ENCODE peak calls at places on chromosome 21, in seven cellular contexts. X is stimulated activated naive CD4-positive, alpha-beta T cell; L is amniotic epithelial cell; M is PC-9; K is T1000; H is activated T-cell treated with anti-CD3 and anti-CD28 coated beads, Interleukin-2, amount 50 U/mL, for 1 hour; C is lower leg skin. Z is an unnamed sample.

GRCh38 chr21:31665397-31665796 is 5.9 kb downstream of the SOD1 start:
- DNase-seq in K (no peak), H (no peak), L (peak), X (no peak), C (no peak), M (no peak), Z (no peak)

GRCh38 chr21:42021751-42022430 is 11.7 kb upstream of the ZBTB21 start:
- DNase-seq in C (no peak), K (no peak), X (no peak), M (no peak), L (no peak), H (no peak), Z (no peak)

GRCh38 chr21:45600248-45600647 is 43.3 kb upstream of the PCBP3 start:
- DNase-seq in H (peak), C (no peak), X (no peak), M (no peak), K (no peak), L (no peak), Z (no peak)

GRCh38 chr21:39525129-39525528 is 73.4 kb downstream of the SH3BGR start:
- DNase-seq in C (no peak), X (no peak), L (no peak), K (no peak), M (no peak), H (no peak), Z (no peak)

GRCh38 chr21:44740721-44741120 is 29.3 kb upstream of the TSPEAR start:
- DNase-seq in M (no peak), X (no peak), H (no peak), C (peak), L (no peak), K (no peak), Z (no peak)

GRCh38 chr21:33362044-33362555 is 37.3 kb downstream of the IFNAR1 start:
- DNase-seq in C (peak), H (peak), X (peak), M (no peak), L (no peak), K (no peak), Z (peak)

GRCh38 chr21:25878334-25878733 is 143.6 kb downstream of the GABPA start:
- DNase-seq in X (no peak), H (no peak), C (no peak), K (no peak), M (no peak), L (peak), Z (peak)

GRCh38 chr21:14070049-14070893 is 140.5 kb downstream of the LIPI start:
- DNase-seq in K (no peak), L (no peak), M (no peak), X (no peak), H (no peak), C (peak), Z (no peak)

GRCh38 chr21:43574741-43575465 is 84.4 kb downstream of the HSF2BP start:
- DNase-seq in H (no peak), M (no peak), C (no peak), X (no peak), K (no peak), L (no peak), Z (no peak)